ENCODE peak calls at places on chromosomes 12 and 14, in seven cellular contexts. One of them, this sample, is unnamed.

GRCh38 chr12:11238275-11238674 is 31.2 kb downstream of the PRB3 start:
- DNase-seq in AG04450: no peak
- DNase-seq in right lobe of liver: no peak
- DNase-seq in MCF 10A: no peak
- DNase-seq in fibroblast of lung: no peak
- DNase-seq in endothelial cell: no peak
- DNase-seq in AG10803: no peak
- DNase-seq in this sample: no peak

GRCh38 chr14:21093018-21093417 is 5.4 kb downstream of the ZNF219 start:
- DNase-seq in MCF 10A: no peak
- DNase-seq in AG10803: no peak
- DNase-seq in endothelial cell: no peak
- DNase-seq in right lobe of liver: no peak
- DNase-seq in AG04450: no peak
- DNase-seq in fibroblast of lung: no peak
- DNase-seq in this sample: no peak

GRCh38 chr12:110345963-110346362 is 57.5 kb downstream of the ANAPC7 start:
- DNase-seq in AG04450: no peak
- DNase-seq in MCF 10A: no peak
- DNase-seq in AG10803: no peak
- DNase-seq in endothelial cell: no peak
- DNase-seq in fibroblast of lung: no peak
- DNase-seq in right lobe of liver: no peak
- DNase-seq in this sample: no peak

GRCh38 chr14:32698831-32699230 is 239.8 kb upstream of the NPAS3 start:
- DNase-seq in fibroblast of lung: peak
- DNase-seq in right lobe of liver: no peak
- DNase-seq in AG04450: no peak
- DNase-seq in endothelial cell: no peak
- DNase-seq in MCF 10A: peak
- DNase-seq in AG10803: peak
- DNase-seq in this sample: no peak

GRCh38 chr14:103519043-103519836 is 3.4 kb downstream of the CKB start:
- DNase-seq in AG04450: no peak
- DNase-seq in AG10803: peak
- DNase-seq in fibroblast of lung: peak
- DNase-seq in MCF 10A: peak
- DNase-seq in endothelial cell: no peak
- DNase-seq in right lobe of liver: peak
- DNase-seq in this sample: peak

GRCh38 chr14:55547650-55548315 is 32.2 kb upstream of the KTN1 start:
- DNase-seq in AG10803: no peak
- DNase-seq in right lobe of liver: no peak
- DNase-seq in MCF 10A: no peak
- DNase-seq in AG04450: no peak
- DNase-seq in fibroblast of lung: no peak
- DNase-seq in endothelial cell: no peak
- DNase-seq in this sample: no peak

GRCh38 chr12:99043319-99043914 is 398.3 kb downstream of the APAF1 start:
- DNase-seq in right lobe of liver: peak
- DNase-seq in AG04450: peak
- DNase-seq in endothelial cell: peak
- DNase-seq in fibroblast of lung: peak
- DNase-seq in AG10803: peak
- DNase-seq in MCF 10A: peak
- DNase-seq in this sample: peak

GRCh38 chr14:44979273-44979672 is 17.3 kb downstream of the TOGARAM1 start:
- DNase-seq in AG04450: no peak
- DNase-seq in endothelial cell: no peak
- DNase-seq in MCF 10A: no peak
- DNase-seq in fibroblast of lung: no peak
- DNase-seq in right lobe of liver: no peak
- DNase-seq in AG10803: no peak
- DNase-seq in this sample: no peak

GRCh38 chr14:53772936-53773335 is 183.7 kb downstream of the BMP4 start:
- DNase-seq in AG04450: no peak
- DNase-seq in AG10803: no peak
- DNase-seq in fibroblast of lung: no peak
- DNase-seq in right lobe of liver: no peak
- DNase-seq in endothelial cell: no peak
- DNase-seq in MCF 10A: no peak
- DNase-seq in this sample: no peak

GRCh38 chr12:111287125-111287900 is 81.6 kb downstream of the PHETA1 start:
- DNase-seq in AG10803: no peak
- DNase-seq in AG04450: no peak
- DNase-seq in right lobe of liver: no peak
- DNase-seq in MCF 10A: no peak
- DNase-seq in endothelial cell: no peak
- DNase-seq in fibroblast of lung: no peak
- DNase-seq in this sample: no peak

GRCh38 chr12:77102691-77103090 is 37.3 kb upstream of the E2F7 start:
- DNase-seq in endothelial cell: no peak
- DNase-seq in fibroblast of lung: peak
- DNase-seq in AG10803: peak
- DNase-seq in MCF 10A: peak
- DNase-seq in right lobe of liver: no peak
- DNase-seq in AG04450: no peak
- DNase-seq in this sample: peak

GRCh38 chr12:81859521-81859920 is 100.4 kb upstream of the PPFIA2 start:
- DNase-seq in AG04450: no peak
- DNase-seq in MCF 10A: no peak
- DNase-seq in right lobe of liver: no peak
- DNase-seq in endothelial cell: no peak
- DNase-seq in AG10803: no peak
- DNase-seq in fibroblast of lung: peak
- DNase-seq in this sample: no peak

GRCh38 chr14:34461334-34462131 is 507 bp downstream of the SPTSSA start:
- DNase-seq in AG04450: no peak
- DNase-seq in fibroblast of lung: peak
- DNase-seq in right lobe of liver: peak
- DNase-seq in AG10803: peak
- DNase-seq in endothelial cell: peak
- DNase-seq in MCF 10A: peak
- DNase-seq in this sample: peak

GRCh38 chr12:105504286-105504685 is 173.8 kb downstream of the C12orf75 start:
- DNase-seq in fibroblast of lung: no peak
- DNase-seq in endothelial cell: no peak
- DNase-seq in AG10803: no peak
- DNase-seq in MCF 10A: no peak
- DNase-seq in right lobe of liver: no peak
- DNase-seq in AG04450: no peak
- DNase-seq in this sample: no peak
- TF ChIP-seq CTCF in fibroblast of lung: no peak
- TF ChIP-seq CTCF in endothelial cell: no peak
- TF ChIP-seq CTCF in AG10803: no peak
- TF ChIP-seq CTCF in MCF 10A: no peak
- TF ChIP-seq CTCF in right lobe of liver: no peak
- TF ChIP-seq CTCF in AG04450: peak
- TF ChIP-seq CTCF in this sample: no peak

DNA sequence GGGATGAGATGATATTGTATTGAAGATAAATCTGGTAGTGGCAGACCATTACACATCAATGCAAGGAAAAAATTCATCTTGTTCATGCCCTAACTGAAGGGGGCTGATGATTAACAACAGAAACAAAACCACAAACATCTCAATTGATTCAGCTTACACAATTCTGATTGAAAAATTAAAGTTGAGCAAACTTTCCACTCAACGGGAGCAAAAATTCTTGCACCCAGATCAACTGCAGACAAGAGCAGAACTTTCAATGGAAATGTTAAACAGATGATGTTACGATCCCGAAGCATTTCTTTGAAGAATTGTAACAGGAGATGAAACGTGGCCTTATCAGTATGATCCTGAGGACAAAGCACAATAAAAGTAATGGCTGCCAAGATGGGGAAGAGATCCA is 172.4 kb upstream of the SOX5 start:
- DNase-seq in fibroblast of lung: peak
- DNase-seq in MCF 10A: no peak
- DNase-seq in endothelial cell: no peak
- DNase-seq in AG04450: no peak
- DNase-seq in AG10803: no peak
- DNase-seq in right lobe of liver: no peak
- DNase-seq in this sample: no peak
- TF ChIP-seq CTCF in fibroblast of lung: no peak
- TF ChIP-seq CTCF in MCF 10A: no peak
- TF ChIP-seq CTCF in endothelial cell: no peak
- TF ChIP-seq CTCF in AG04450: no peak
- TF ChIP-seq CTCF in AG10803: no peak
- TF ChIP-seq CTCF in right lobe of liver: no peak
- TF ChIP-seq CTCF in this sample: no peak

GRCh38 chr12:49092086-49092815 is 2.4 kb downstream of the DHH start:
- DNase-seq in AG10803: no peak
- DNase-seq in AG04450: no peak
- DNase-seq in fibroblast of lung: no peak
- DNase-seq in endothelial cell: peak
- DNase-seq in MCF 10A: peak
- DNase-seq in right lobe of liver: peak
- DNase-seq in this sample: peak
- TF ChIP-seq CTCF in AG10803: peak
- TF ChIP-seq CTCF in AG04450: peak
- TF ChIP-seq CTCF in fibroblast of lung: peak
- TF ChIP-seq CTCF in endothelial cell: peak
- TF ChIP-seq CTCF in MCF 10A: peak
- TF ChIP-seq CTCF in right lobe of liver: peak
- TF ChIP-seq CTCF in this sample: peak

GRCh38 chr12:16691624-16692023 is 85.7 kb upstream of the LMO3 start:
- DNase-seq in MCF 10A: no peak
- DNase-seq in endothelial cell: no peak
- DNase-seq in fibroblast of lung: no peak
- DNase-seq in AG04450: no peak
- DNase-seq in right lobe of liver: no peak
- DNase-seq in AG10803: no peak
- DNase-seq in this sample: no peak
- TF ChIP-seq CTCF in MCF 10A: no peak
- TF ChIP-seq CTCF in endothelial cell: no peak
- TF ChIP-seq CTCF in fibroblast of lung: no peak
- TF ChIP-seq CTCF in AG04450: no peak
- TF ChIP-seq CTCF in right lobe of liver: no peak
- TF ChIP-seq CTCF in AG10803: no peak
- TF ChIP-seq CTCF in this sample: no peak

GRCh38 chr12:125169870-125170269 is 104.6 kb downstream of the AACS start:
- DNase-seq in MCF 10A: no peak
- DNase-seq in endothelial cell: no peak
- DNase-seq in AG04450: no peak
- DNase-seq in right lobe of liver: no peak
- DNase-seq in fibroblast of lung: no peak
- DNase-seq in AG10803: no peak
- DNase-seq in this sample: no peak
- TF ChIP-seq CTCF in MCF 10A: no peak
- TF ChIP-seq CTCF in endothelial cell: no peak
- TF ChIP-seq CTCF in AG04450: no peak
- TF ChIP-seq CTCF in right lobe of liver: no peak
- TF ChIP-seq CTCF in fibroblast of lung: no peak
- TF ChIP-seq CTCF in AG10803: no peak
- TF ChIP-seq CTCF in this sample: no peak

GRCh38 chr12:5912437-5913334 is 32.4 kb downstream of the ANO2 start:
- DNase-seq in endothelial cell: peak
- DNase-seq in MCF 10A: peak
- DNase-seq in right lobe of liver: no peak
- DNase-seq in AG04450: no peak
- DNase-seq in AG10803: no peak
- DNase-seq in fibroblast of lung: no peak
- DNase-seq in this sample: no peak
- TF ChIP-seq CTCF in endothelial cell: peak
- TF ChIP-seq CTCF in MCF 10A: peak
- TF ChIP-seq CTCF in right lobe of liver: no peak
- TF ChIP-seq CTCF in AG04450: peak
- TF ChIP-seq CTCF in AG10803: peak
- TF ChIP-seq CTCF in fibroblast of lung: no peak
- TF ChIP-seq CTCF in this sample: no peak

This sample was measured in RWPE1.